ENCODE peak calls at places on chromosome 21, in seven cellular contexts. G is spleen, W is Panc1, N is vagina, Q is upper lobe of left lung, I is sigmoid colon, B is breast epithelium. J is an unnamed sample.

GRCh38 chr21:33007747-33008146 is 18.0 kb upstream of the OLIG2 start:
- DNase-seq in G (no peak), W (no peak), N (no peak), Q (peak), I (no peak), B (no peak), J (no peak)

GRCh38 chr21:15010645-15011044 is 54.2 kb downstream of the NRIP1 start:
- DNase-seq in G (no peak), W (no peak), N (no peak), Q (no peak), I (no peak), B (no peak), J (no peak)

GRCh38 chr21:14403681-14404318 is 20.9 kb upstream of the HSPA13 start:
- DNase-seq in G (no peak), W (no peak), N (no peak), Q (no peak), I (no peak), B (no peak), J (peak)

GRCh38 chr21:14488805-14489204 is 57.3 kb downstream of the SAMSN1 start:
- DNase-seq in G (no peak), W (no peak), N (no peak), Q (no peak), I (no peak), B (no peak), J (no peak)

GRCh38 chr21:41651830-41652229 is 115.0 kb downstream of the RIPK4 start:
- DNase-seq in G (peak), W (no peak), N (no peak), Q (no peak), I (no peak), B (no peak), J (no peak)

GRCh38 chr21:39132248-39132647 is 51.0 kb downstream of the PSMG1 start:
- DNase-seq in G (no peak), W (no peak), N (no peak), Q (no peak), I (no peak), B (no peak), J (peak)

GRCh38 chr21:43361127-43361492 is 65.8 kb downstream of the SIK1 start:
- DNase-seq in G (no peak), W (no peak), N (no peak), Q (no peak), I (no peak), B (peak), J (no peak)

GRCh38 chr21:23695449-23695848 is 1911.8 kb downstream of the MRPL39 start:
- DNase-seq in G (no peak), W (no peak), N (no peak), Q (no peak), I (no peak), B (no peak), J (no peak)

GRCh38 chr21:37210017-37210593 is 57.0 kb downstream of the VPS26C start:
- DNase-seq in G (no peak), W (no peak), N (no peak), Q (no peak), I (no peak), B (no peak), J (no peak)

GRCh38 chr21:44525431-44526095 is 14.4 kb downstream of the KRTAP10-1 start:
- DNase-seq in G (no peak), W (no peak), N (no peak), Q (no peak), I (peak), B (no peak), J (peak)

GRCh38 chr21:41024341-41025056 is 143.5 kb upstream of the BACE2 start:
- DNase-seq in G (no peak), W (no peak), N (no peak), Q (no peak), I (no peak), B (peak), J (no peak)

GRCh38 chr21:42063578-42064521 is 7.3 kb upstream of the UMODL1 start:
- DNase-seq in G (peak), W (no peak), N (no peak), Q (peak), I (no peak), B (no peak), J (no peak)

GRCh38 chr21:37145635-37146111 is 72.6 kb downstream of the TTC3 start:
- DNase-seq in G (no peak), W (no peak), N (no peak), Q (no peak), I (no peak), B (no peak), J (no peak)

GRCh38 chr21:46667191-46667734 is 31.8 kb downstream of the PRMT2 start:
- DNase-seq in G (no peak), W (no peak), N (no peak), Q (no peak), I (no peak), B (no peak), J (peak)

GRCh38 chr21:29558331-29558730 is 259.6 kb downstream of the BACH1 start:
- DNase-seq in G (no peak), W (no peak), N (no peak), Q (no peak), I (no peak), B (no peak), J (no peak)

GRCh38 chr21:31052489-31053142 is 14.3 kb upstream of the KRTAP19-8 start:
- DNase-seq in G (no peak), W (no peak), N (no peak), Q (no peak), I (no peak), B (no peak), J (no peak)

GRCh38 chr21:38577887-38578286 is 79.6 kb upstream of the ERG start:
- DNase-seq in G (no peak), W (no peak), N (no peak), Q (no peak), I (no peak), B (no peak), J (no peak)

GRCh38 chr21:31554511-31555022 is 104.9 kb upstream of the SOD1 start:
- DNase-seq in G (no peak), W (no peak), N (no peak), Q (no peak), I (no peak), B (no peak), J (no peak)

GRCh38 chr21:46675595-46676280 is 40.3 kb downstream of the PRMT2 start:
- DNase-seq in G (no peak), W (no peak), N (no peak), Q (no peak), I (no peak), B (no peak), J (no peak)

GRCh38 chr21:41147096-41147978 is 20.6 kb upstream of the BACE2 start:
- DNase-seq in G (no peak), W (no peak), N (no peak), Q (no peak), I (no peak), B (peak), J (no peak)

GRCh38 chr21:44006017-44006624 is 6.0 kb upstream of the TRAPPC10 start:
- DNase-seq in G (no peak), W (peak), N (no peak), Q (peak), I (peak), B (no peak), J (no peak)

GRCh38 chr21:16572032-16572431 is 842.2 kb downstream of the USP25 start:
- DNase-seq in G (no peak), W (no peak), N (no peak), Q (no peak), I (no peak), B (no peak), J (no peak)

GRCh38 chr21:32094792-32095191 is 184.1 kb downstream of the MIS18A start:
- DNase-seq in G (no peak), W (no peak), N (no peak), Q (no peak), I (no peak), B (no peak), J (no peak)

GRCh38 chr21:37006521-37007291 is at the start of gene RIPPLY3:
- DNase-seq in G (no peak), W (no peak), N (no peak), Q (no peak), I (no peak), B (no peak), J (no peak)

GRCh38 chr21:42392731-42393442 is 3.0 kb downstream of the TMPRSS3 start:
- DNase-seq in G (peak), W (no peak), N (no peak), Q (no peak), I (no peak), B (no peak), J (peak)

GRCh38 chr21:45541221-45542039 is 810 bp downstream of the SLC19A1 start:
- DNase-seq in G (peak), W (no peak), N (peak), Q (peak), I (peak), B (peak), J (no peak)
- TF ChIP-seq POLR2AphosphoS5 in G (peak), W (no peak), N (no peak), Q (peak), I (no peak), B (peak), J (peak)

DNA sequence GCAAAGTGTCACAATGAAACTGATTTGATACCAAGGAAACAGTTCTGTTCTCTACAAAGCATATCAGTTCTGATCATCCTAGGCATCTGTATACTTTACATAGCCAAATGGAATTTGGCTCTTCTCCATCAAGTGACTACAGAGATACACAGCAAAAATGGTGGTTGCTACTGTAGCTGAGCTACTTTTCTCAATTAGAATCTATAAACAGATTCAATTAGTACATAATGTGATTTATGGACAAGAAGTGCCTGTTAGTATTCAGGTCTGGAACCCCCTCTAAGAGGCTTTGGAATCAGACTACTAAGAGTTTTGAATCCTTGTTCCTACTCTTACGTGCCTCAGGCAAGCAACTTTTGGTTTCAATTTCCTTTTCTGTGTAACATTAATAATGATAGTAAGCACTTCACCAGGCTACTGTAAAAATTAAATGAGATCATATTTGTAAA is 25.5 kb downstream of the C21orf91 start:
- DNase-seq in G (no peak), W (no peak), N (no peak), Q (no peak), I (no peak), B (no peak), J (no peak)
- TF ChIP-seq POLR2AphosphoS5 in G (no peak), W (no peak), N (no peak), Q (no peak), I (no peak), B (no peak), J (no peak)

DNA sequence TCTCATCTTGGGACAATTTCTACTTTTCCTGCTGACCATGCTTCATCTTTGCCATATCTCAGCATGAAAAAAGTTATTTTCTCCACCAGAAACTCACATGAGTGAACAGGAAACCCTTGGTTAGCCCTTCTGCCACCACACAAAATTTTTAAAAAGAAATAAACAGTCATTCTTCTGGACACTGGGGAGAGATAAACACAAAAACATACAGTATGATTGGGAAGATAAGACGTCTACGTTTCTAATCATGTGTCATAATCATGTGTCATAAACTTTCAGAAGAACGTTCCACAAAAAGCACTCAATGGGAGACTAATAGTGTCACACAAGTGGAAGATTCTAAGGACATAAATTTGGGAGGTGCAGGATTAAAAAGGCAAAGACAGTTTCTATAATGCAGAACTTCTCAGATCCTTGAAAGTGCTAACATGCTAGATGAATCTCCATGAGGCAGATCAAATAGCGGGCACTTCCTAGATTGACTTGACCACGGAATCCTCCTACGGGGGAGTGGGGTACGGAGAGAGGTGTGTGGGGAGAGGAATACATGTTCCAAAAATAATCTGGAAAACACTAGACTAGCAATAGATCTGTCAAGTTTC is 206.9 kb downstream of the SETD4 start:
- DNase-seq in G (no peak), W (no peak), N (no peak), Q (no peak), I (no peak), B (no peak), J (no peak)
- TF ChIP-seq POLR2AphosphoS5 in G (no peak), W (no peak), N (no peak), Q (no peak), I (no peak), B (no peak), J (no peak)

GRCh38 chr21:28111151-28111619 is 881.5 kb downstream of the LTN1 start:
- DNase-seq in G (no peak), W (no peak), N (no peak), Q (peak), I (peak), B (peak), J (no peak)
- TF ChIP-seq POLR2AphosphoS5 in G (peak), W (no peak), N (peak), Q (peak), I (peak), B (no peak), J (no peak)

GRCh38 chr21:25573409-25574206 is 33.7 kb downstream of the MRPL39 start:
- DNase-seq in G (no peak), W (peak), N (no peak), Q (no peak), I (no peak), B (no peak), J (peak)
- TF ChIP-seq POLR2AphosphoS5 in G (peak), W (no peak), N (no peak), Q (no peak), I (no peak), B (no peak), J (no peak)

GRCh38 chr21:25925936-25926335 is 191.2 kb downstream of the GABPA start:
- DNase-seq in G (no peak), W (peak), N (no peak), Q (no peak), I (no peak), B (no peak), J (no peak)
- TF ChIP-seq POLR2AphosphoS5 in G (peak), W (no peak), N (peak), Q (peak), I (peak), B (no peak), J (no peak)